ENCODE peak calls at places on chromosomes 16 and 17, in nine cellular contexts. One of them, this sample, is unnamed.

GRCh38 chr16:9235837-9236236 is 144.4 kb downstream of the HAPSTR1 start:
- DNase-seq in skeletal muscle cell: no peak
- DNase-seq in fibroblast of mammary gland: no peak
- DNase-seq in breast epithelium: no peak
- DNase-seq in right atrium auricular region: no peak
- DNase-seq in lung: no peak
- DNase-seq in CD8-positive, alpha-beta memory T cell: no peak
- DNase-seq in mammary epithelial cell: no peak
- DNase-seq in left lung: no peak
- DNase-seq in this sample: no peak

GRCh38 chr17:38702900-38703741 is 2.0 kb upstream of the MLLT6 start:
- DNase-seq in breast epithelium: no peak
- DNase-seq in left lung: peak; percentile 53
- DNase-seq in mammary epithelial cell: no peak
- DNase-seq in lung: no peak
- DNase-seq in CD8-positive, alpha-beta memory T cell: no peak
- DNase-seq in right atrium auricular region: no peak
- DNase-seq in skeletal muscle cell: no peak
- DNase-seq in fibroblast of mammary gland: no peak
- DNase-seq in this sample: no peak

GRCh38 chr17:62032480-62032879 is 32.6 kb downstream of the MED13 start:
- DNase-seq in right atrium auricular region: no peak
- DNase-seq in left lung: no peak
- DNase-seq in mammary epithelial cell: no peak
- DNase-seq in skeletal muscle cell: no peak
- DNase-seq in breast epithelium: no peak
- DNase-seq in CD8-positive, alpha-beta memory T cell: no peak
- DNase-seq in fibroblast of mammary gland: no peak
- DNase-seq in lung: no peak
- DNase-seq in this sample: no peak

GRCh38 chr16:85610446-85611204 is 2.5 kb upstream of the GSE1 start:
- DNase-seq in lung: peak; percentile 87
- DNase-seq in CD8-positive, alpha-beta memory T cell: peak; percentile 84
- DNase-seq in skeletal muscle cell: peak; percentile 47
- DNase-seq in mammary epithelial cell: peak; percentile 78
- DNase-seq in breast epithelium: peak; percentile 92
- DNase-seq in left lung: peak; percentile 89
- DNase-seq in right atrium auricular region: peak; percentile 91
- DNase-seq in fibroblast of mammary gland: peak; percentile 80
- DNase-seq in this sample: peak; percentile 84

GRCh38 chr16:3716831-3717234 is 491 bp downstream of the TRAP1 start:
- DNase-seq in CD8-positive, alpha-beta memory T cell: no peak
- DNase-seq in fibroblast of mammary gland: peak; percentile 20
- DNase-seq in right atrium auricular region: no peak
- DNase-seq in left lung: no peak
- DNase-seq in mammary epithelial cell: peak; percentile 35
- DNase-seq in lung: no peak
- DNase-seq in breast epithelium: no peak
- DNase-seq in skeletal muscle cell: no peak
- DNase-seq in this sample: peak; percentile 50

GRCh38 chr16:53822936-53823529 is 119.1 kb downstream of the FTO start:
- DNase-seq in breast epithelium: no peak
- DNase-seq in CD8-positive, alpha-beta memory T cell: peak; percentile 68
- DNase-seq in lung: no peak
- DNase-seq in mammary epithelial cell: peak; percentile 24
- DNase-seq in skeletal muscle cell: no peak
- DNase-seq in right atrium auricular region: no peak
- DNase-seq in left lung: no peak
- DNase-seq in fibroblast of mammary gland: no peak
- DNase-seq in this sample: no peak

GRCh38 chr16:2911580-2912329 is at the start of gene FLYWCH1:
- DNase-seq in breast epithelium: peak; percentile 98
- DNase-seq in skeletal muscle cell: peak; percentile 91
- DNase-seq in mammary epithelial cell: peak; percentile 96
- DNase-seq in lung: peak; percentile 98
- DNase-seq in fibroblast of mammary gland: peak; percentile 96
- DNase-seq in CD8-positive, alpha-beta memory T cell: peak; percentile 97
- DNase-seq in left lung: peak; percentile 99
- DNase-seq in right atrium auricular region: peak; percentile 98
- DNase-seq in this sample: peak; percentile 98

GRCh38 chr17:45345554-45346254 is 28.9 kb upstream of the MAP3K14 start:
- DNase-seq in mammary epithelial cell: no peak
- DNase-seq in right atrium auricular region: no peak
- DNase-seq in breast epithelium: peak; percentile 0
- DNase-seq in left lung: no peak
- DNase-seq in skeletal muscle cell: peak; percentile 85
- DNase-seq in CD8-positive, alpha-beta memory T cell: no peak
- DNase-seq in fibroblast of mammary gland: peak; percentile 94
- DNase-seq in lung: no peak
- DNase-seq in this sample: no peak

GRCh38 chr16:565420-566330 is 1.1 kb upstream of the NHLRC4 start:
- DNase-seq in CD8-positive, alpha-beta memory T cell: no peak
- DNase-seq in right atrium auricular region: no peak
- DNase-seq in lung: no peak
- DNase-seq in fibroblast of mammary gland: no peak
- DNase-seq in skeletal muscle cell: no peak
- DNase-seq in left lung: no peak
- DNase-seq in mammary epithelial cell: no peak
- DNase-seq in breast epithelium: peak; percentile 74
- DNase-seq in this sample: no peak

GRCh38 chr16:566475-567361 is at the start of gene NHLRC4:
- DNase-seq in fibroblast of mammary gland: peak; percentile 54
- DNase-seq in breast epithelium: peak; percentile 81
- DNase-seq in CD8-positive, alpha-beta memory T cell: peak; percentile 28
- DNase-seq in right atrium auricular region: peak; percentile 83
- DNase-seq in lung: peak; percentile 59
- DNase-seq in left lung: peak; percentile 55
- DNase-seq in skeletal muscle cell: no peak
- DNase-seq in mammary epithelial cell: no peak
- DNase-seq in this sample: no peak

GRCh38 chr16:569445-570254 is at the start of gene PIGQ:
- DNase-seq in left lung: peak; percentile 56
- DNase-seq in fibroblast of mammary gland: peak; percentile 44
- DNase-seq in breast epithelium: peak; percentile 69
- DNase-seq in right atrium auricular region: peak; percentile 72
- DNase-seq in skeletal muscle cell: no peak
- DNase-seq in mammary epithelial cell: peak; percentile 55
- DNase-seq in CD8-positive, alpha-beta memory T cell: peak; percentile 68
- DNase-seq in lung: peak; percentile 60
- DNase-seq in this sample: peak; percentile 76

GRCh38 chr16:567362-568256 is 804 bp downstream of the NHLRC4 start:
- DNase-seq in skeletal muscle cell: no peak
- DNase-seq in mammary epithelial cell: no peak
- DNase-seq in lung: no peak
- DNase-seq in breast epithelium: no peak
- DNase-seq in left lung: no peak
- DNase-seq in fibroblast of mammary gland: no peak
- DNase-seq in CD8-positive, alpha-beta memory T cell: no peak
- DNase-seq in right atrium auricular region: no peak
- DNase-seq in this sample: no peak

DNA sequence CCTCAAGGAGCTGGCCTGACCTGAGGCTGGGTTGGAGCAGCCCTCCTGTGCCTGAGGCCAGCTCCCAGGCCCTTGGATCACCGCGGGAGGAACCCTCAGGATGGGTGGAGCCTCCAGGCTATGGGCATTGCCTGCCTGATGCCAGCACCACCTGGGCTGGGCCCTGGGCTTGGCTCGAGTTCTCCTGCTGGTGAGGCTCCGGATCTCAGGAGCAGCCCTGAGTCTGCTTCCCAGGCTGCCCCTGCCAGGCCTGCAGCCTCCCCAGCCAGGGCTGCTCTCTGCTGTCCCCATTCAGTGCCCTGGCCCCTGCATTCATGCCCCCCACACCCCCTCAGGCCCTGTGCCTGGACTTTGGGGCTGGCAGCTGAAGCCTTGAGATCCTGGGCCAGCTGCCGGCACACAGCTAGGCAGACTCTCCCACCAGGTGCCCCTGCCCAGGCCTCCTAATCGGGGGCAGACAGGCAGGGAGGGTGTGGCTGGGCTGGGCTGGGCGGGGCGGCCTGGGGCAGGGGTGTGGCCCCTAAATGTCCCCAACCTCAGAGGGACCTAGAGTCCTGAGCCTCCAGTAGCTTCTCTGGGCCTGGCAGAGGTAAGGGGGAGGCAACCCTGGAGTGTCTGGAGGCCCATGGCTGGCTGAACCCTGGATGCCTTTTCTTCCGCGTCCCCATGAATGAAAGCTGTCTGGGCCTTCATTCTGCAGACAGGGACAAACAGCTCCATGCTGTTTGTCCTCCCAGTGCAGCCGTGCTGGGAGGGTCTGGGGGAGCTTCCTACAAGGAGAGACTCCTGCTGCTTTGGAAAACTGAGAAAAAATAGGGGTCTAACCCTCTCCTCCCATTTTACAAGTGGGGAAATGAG is 1.1 kb upstream of the PIGQ start:
- DNase-seq in CD8-positive, alpha-beta memory T cell: no peak
- DNase-seq in right atrium auricular region: no peak
- DNase-seq in mammary epithelial cell: no peak
- DNase-seq in breast epithelium: no peak
- DNase-seq in lung: no peak
- DNase-seq in left lung: no peak
- DNase-seq in skeletal muscle cell: no peak
- DNase-seq in fibroblast of mammary gland: no peak
- DNase-seq in this sample: no peak
- H3K4me3 ChIP-seq in CD8-positive, alpha-beta memory T cell: peak overlapping the region; percentile 72
- H3K4me3 ChIP-seq in right atrium auricular region: peak overlapping the region; percentile 79
- H3K4me3 ChIP-seq in mammary epithelial cell: peak overlapping the region; percentile 52
- H3K4me3 ChIP-seq in breast epithelium: peak overlapping the region; percentile 99
- H3K4me3 ChIP-seq in lung: no peak overlapping the region
- H3K4me3 ChIP-seq in left lung: peak overlapping the region; percentile 83
- H3K4me3 ChIP-seq in skeletal muscle cell: peak overlapping the region; percentile 91
- H3K4me3 ChIP-seq in fibroblast of mammary gland: peak overlapping the region; percentile 49
- H3K4me3 ChIP-seq in this sample: peak overlapping the region; percentile 82

GRCh38 chr16:57539072-57539796 is 2.9 kb upstream of the CCDC102A start:
- DNase-seq in CD8-positive, alpha-beta memory T cell: no peak
- DNase-seq in right atrium auricular region: peak; percentile 38
- DNase-seq in skeletal muscle cell: no peak
- DNase-seq in fibroblast of mammary gland: peak; percentile 5
- DNase-seq in lung: no peak
- DNase-seq in breast epithelium: peak; percentile 6
- DNase-seq in left lung: no peak
- DNase-seq in mammary epithelial cell: no peak
- DNase-seq in this sample: peak; percentile 12

GRCh38 chr16:57537194-57537505 is 779 bp upstream of the CCDC102A start:
- DNase-seq in right atrium auricular region: no peak
- DNase-seq in lung: no peak
- DNase-seq in mammary epithelial cell: no peak
- DNase-seq in left lung: no peak
- DNase-seq in skeletal muscle cell: no peak
- DNase-seq in breast epithelium: no peak
- DNase-seq in fibroblast of mammary gland: peak; percentile 7
- DNase-seq in CD8-positive, alpha-beta memory T cell: peak; percentile 54
- DNase-seq in this sample: no peak

GRCh38 chr16:57536306-57537193 is at the start of gene CCDC102A:
- DNase-seq in mammary epithelial cell: no peak
- DNase-seq in skeletal muscle cell: no peak
- DNase-seq in fibroblast of mammary gland: no peak
- DNase-seq in right atrium auricular region: peak; percentile 61
- DNase-seq in breast epithelium: peak; percentile 52
- DNase-seq in CD8-positive, alpha-beta memory T cell: peak; percentile 50
- DNase-seq in lung: no peak
- DNase-seq in left lung: no peak
- DNase-seq in this sample: peak; percentile 3

GRCh38 chr16:57538235-57538711 is 1.9 kb upstream of the CCDC102A start:
- DNase-seq in skeletal muscle cell: no peak
- DNase-seq in fibroblast of mammary gland: no peak
- DNase-seq in CD8-positive, alpha-beta memory T cell: no peak
- DNase-seq in breast epithelium: peak; percentile 44
- DNase-seq in right atrium auricular region: no peak
- DNase-seq in mammary epithelial cell: no peak
- DNase-seq in left lung: no peak
- DNase-seq in lung: no peak
- DNase-seq in this sample: no peak

DNA sequence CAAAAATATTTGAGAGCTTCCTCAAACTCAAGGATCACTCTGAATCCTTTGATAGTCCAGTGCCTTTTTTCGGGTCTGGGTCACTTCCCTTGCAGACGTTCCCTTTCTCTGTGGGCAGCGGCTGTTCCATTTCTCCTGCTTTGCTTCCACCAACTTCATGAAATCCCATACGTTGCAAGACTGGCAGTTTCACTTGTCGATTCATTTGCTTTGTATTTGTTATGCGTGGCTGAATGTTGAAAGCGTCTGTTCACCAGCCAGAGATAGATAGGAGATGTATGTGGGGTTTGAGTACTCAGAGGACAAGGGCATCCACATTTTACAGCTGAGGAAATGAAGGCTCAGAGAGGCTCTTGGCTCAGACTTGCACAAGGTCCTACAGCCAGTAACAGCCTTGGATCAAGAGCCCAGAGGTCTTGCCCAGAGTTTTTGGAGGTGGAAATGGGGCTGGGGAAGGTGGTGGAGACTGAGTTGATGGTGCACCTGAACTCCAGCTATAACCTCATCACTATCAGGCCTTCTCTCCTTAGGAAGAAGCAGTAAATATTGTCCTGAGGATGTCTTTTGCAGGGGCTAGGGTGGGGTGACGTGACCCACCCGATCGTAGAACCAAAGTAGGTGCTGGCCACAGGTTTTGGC is 1.3 kb upstream of the CCDC102A start:
- DNase-seq in breast epithelium: peak; percentile 19
- DNase-seq in fibroblast of mammary gland: no peak
- DNase-seq in mammary epithelial cell: no peak
- DNase-seq in lung: no peak
- DNase-seq in skeletal muscle cell: no peak
- DNase-seq in right atrium auricular region: peak; percentile 60
- DNase-seq in CD8-positive, alpha-beta memory T cell: no peak
- DNase-seq in left lung: no peak
- DNase-seq in this sample: peak; percentile 32
- H3K4me3 ChIP-seq in breast epithelium: no peak overlapping the region
- H3K4me3 ChIP-seq in fibroblast of mammary gland: no peak overlapping the region
- H3K4me3 ChIP-seq in mammary epithelial cell: no peak overlapping the region
- H3K4me3 ChIP-seq in lung: no peak overlapping the region
- H3K4me3 ChIP-seq in skeletal muscle cell: no peak overlapping the region
- H3K4me3 ChIP-seq in right atrium auricular region: no peak overlapping the region
- H3K4me3 ChIP-seq in CD8-positive, alpha-beta memory T cell: peak overlapping the region; percentile 71
- H3K4me3 ChIP-seq in left lung: no peak overlapping the region
- H3K4me3 ChIP-seq in this sample: no peak overlapping the region

GRCh38 chr16:28189237-28189636 is 22.5 kb downstream of the XPO6 start:
- DNase-seq in skeletal muscle cell: no peak
- DNase-seq in breast epithelium: no peak
- DNase-seq in CD8-positive, alpha-beta memory T cell: no peak
- DNase-seq in mammary epithelial cell: no peak
- DNase-seq in lung: no peak
- DNase-seq in left lung: no peak
- DNase-seq in right atrium auricular region: no peak
- DNase-seq in fibroblast of mammary gland: peak; percentile 50
- DNase-seq in this sample: no peak

GRCh38 chr16:28187595-28188004 is 24.2 kb downstream of the XPO6 start:
- DNase-seq in left lung: no peak
- DNase-seq in mammary epithelial cell: no peak
- DNase-seq in lung: no peak
- DNase-seq in breast epithelium: no peak
- DNase-seq in skeletal muscle cell: no peak
- DNase-seq in fibroblast of mammary gland: no peak
- DNase-seq in CD8-positive, alpha-beta memory T cell: peak; percentile 20
- DNase-seq in right atrium auricular region: no peak
- DNase-seq in this sample: no peak

GRCh38 chr16:28191364-28191985 is 20.3 kb downstream of the XPO6 start:
- DNase-seq in fibroblast of mammary gland: no peak
- DNase-seq in left lung: no peak
- DNase-seq in skeletal muscle cell: no peak
- DNase-seq in right atrium auricular region: no peak
- DNase-seq in mammary epithelial cell: peak; percentile 93
- DNase-seq in lung: no peak
- DNase-seq in CD8-positive, alpha-beta memory T cell: no peak
- DNase-seq in breast epithelium: no peak
- DNase-seq in this sample: no peak

GRCh38 chr16:28186752-28187151 is 25.0 kb downstream of the XPO6 start:
- DNase-seq in skeletal muscle cell: no peak
- DNase-seq in breast epithelium: no peak
- DNase-seq in lung: no peak
- DNase-seq in fibroblast of mammary gland: peak; percentile 73
- DNase-seq in CD8-positive, alpha-beta memory T cell: peak; percentile 39
- DNase-seq in mammary epithelial cell: no peak
- DNase-seq in left lung: no peak
- DNase-seq in right atrium auricular region: no peak
- DNase-seq in this sample: no peak

GRCh38 chr16:28188085-28188916 is 23.5 kb downstream of the XPO6 start:
- DNase-seq in left lung: no peak
- DNase-seq in skeletal muscle cell: no peak
- DNase-seq in mammary epithelial cell: no peak
- DNase-seq in lung: no peak
- DNase-seq in right atrium auricular region: no peak
- DNase-seq in fibroblast of mammary gland: no peak
- DNase-seq in CD8-positive, alpha-beta memory T cell: no peak
- DNase-seq in breast epithelium: no peak
- DNase-seq in this sample: no peak
- H3K4me3 ChIP-seq in left lung: no peak overlapping the region
- H3K4me3 ChIP-seq in skeletal muscle cell: no peak overlapping the region
- H3K4me3 ChIP-seq in mammary epithelial cell: no peak overlapping the region
- H3K4me3 ChIP-seq in lung: no peak overlapping the region
- H3K4me3 ChIP-seq in right atrium auricular region: no peak overlapping the region
- H3K4me3 ChIP-seq in fibroblast of mammary gland: no peak overlapping the region
- H3K4me3 ChIP-seq in CD8-positive, alpha-beta memory T cell: peak overlapping the region; percentile 47
- H3K4me3 ChIP-seq in breast epithelium: no peak overlapping the region
- H3K4me3 ChIP-seq in this sample: no peak overlapping the region

GRCh38 chr16:87382023-87382785 is 1.4 kb downstream of the FBXO31 start:
- DNase-seq in lung: no peak
- DNase-seq in left lung: no peak
- DNase-seq in skeletal muscle cell: no peak
- DNase-seq in CD8-positive, alpha-beta memory T cell: no peak
- DNase-seq in right atrium auricular region: no peak
- DNase-seq in breast epithelium: no peak
- DNase-seq in mammary epithelial cell: no peak
- DNase-seq in fibroblast of mammary gland: no peak
- DNase-seq in this sample: no peak

GRCh38 chr16:87383522-87384161 is at the start of gene FBXO31:
- DNase-seq in breast epithelium: peak; percentile 88
- DNase-seq in lung: peak; percentile 84
- DNase-seq in mammary epithelial cell: peak; percentile 88
- DNase-seq in fibroblast of mammary gland: peak; percentile 90
- DNase-seq in right atrium auricular region: peak; percentile 88
- DNase-seq in skeletal muscle cell: peak; percentile 63
- DNase-seq in CD8-positive, alpha-beta memory T cell: peak; percentile 90
- DNase-seq in left lung: peak; percentile 88
- DNase-seq in this sample: peak; percentile 81

GRCh38 chr16:87380875-87381274 is 2.7 kb downstream of the FBXO31 start:
- DNase-seq in left lung: no peak
- DNase-seq in CD8-positive, alpha-beta memory T cell: no peak
- DNase-seq in mammary epithelial cell: no peak
- DNase-seq in fibroblast of mammary gland: peak; percentile 53
- DNase-seq in breast epithelium: no peak
- DNase-seq in right atrium auricular region: no peak
- DNase-seq in lung: no peak
- DNase-seq in skeletal muscle cell: no peak
- DNase-seq in this sample: no peak

GRCh38 chr16:87376660-87377059 is 6.9 kb downstream of the FBXO31 start:
- DNase-seq in CD8-positive, alpha-beta memory T cell: no peak
- DNase-seq in breast epithelium: no peak
- DNase-seq in right atrium auricular region: no peak
- DNase-seq in mammary epithelial cell: no peak
- DNase-seq in skeletal muscle cell: no peak
- DNase-seq in lung: no peak
- DNase-seq in left lung: no peak
- DNase-seq in fibroblast of mammary gland: no peak
- DNase-seq in this sample: no peak

DNA sequence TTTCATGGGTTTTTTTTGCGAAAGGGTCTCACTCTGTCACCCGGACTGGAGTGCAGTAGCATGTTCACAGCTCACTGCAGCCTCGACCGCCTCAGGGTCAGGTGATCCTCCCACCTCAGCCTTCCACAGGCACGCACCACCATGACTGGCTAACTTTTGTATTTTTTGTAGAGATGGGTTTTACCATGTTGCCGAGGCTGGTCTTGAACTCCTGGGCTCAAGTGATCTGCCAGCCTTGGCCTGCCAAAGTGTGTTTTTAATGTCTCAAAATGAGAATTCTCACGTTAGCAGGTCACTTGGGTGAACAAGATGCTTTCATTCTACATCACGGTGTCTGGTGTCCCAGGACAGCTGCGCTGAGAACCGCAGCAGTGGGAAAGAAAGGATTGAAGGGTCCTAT is 3.2 kb downstream of the FBXO31 start:
- DNase-seq in breast epithelium: no peak
- DNase-seq in CD8-positive, alpha-beta memory T cell: no peak
- DNase-seq in mammary epithelial cell: no peak
- DNase-seq in lung: no peak
- DNase-seq in right atrium auricular region: no peak
- DNase-seq in left lung: no peak
- DNase-seq in fibroblast of mammary gland: no peak
- DNase-seq in skeletal muscle cell: no peak
- DNase-seq in this sample: no peak
- H3K4me3 ChIP-seq in breast epithelium: peak overlapping the region; percentile 97
- H3K4me3 ChIP-seq in CD8-positive, alpha-beta memory T cell: peak overlapping the region; percentile 34
- H3K4me3 ChIP-seq in mammary epithelial cell: no peak overlapping the region
- H3K4me3 ChIP-seq in lung: no peak overlapping the region
- H3K4me3 ChIP-seq in right atrium auricular region: peak overlapping the region; percentile 91
- H3K4me3 ChIP-seq in left lung: no peak overlapping the region
- H3K4me3 ChIP-seq in fibroblast of mammary gland: no peak overlapping the region
- H3K4me3 ChIP-seq in skeletal muscle cell: no peak overlapping the region
- H3K4me3 ChIP-seq in this sample: no peak overlapping the region

This sample was measured in dorsolateral prefrontal cortex.